ENCODE peak calls at places on chromosome 13, in five cellular contexts. K, I, F, M and Y are unnamed samples.

GRCh38 chr13:23695711-23696512 is 125.7 kb downstream of the TNFRSF19 start:
- DNase-seq in F (no peak), I (peak), K (no peak), M (peak), Y (no peak)

GRCh38 chr13:94280357-94280756 is 199.1 kb downstream of the DCT start:
- DNase-seq in F (no peak), I (no peak), M (no peak), K (no peak), Y (no peak)

GRCh38 chr13:109145631-109146030 is 516.2 kb downstream of the MYO16 start:
- DNase-seq in M (peak), F (peak), K (peak), I (no peak), Y (peak)

GRCh38 chr13:20142019-20142926 is 18.6 kb downstream of the GJA3 start:
- DNase-seq in K (no peak), I (no peak), M (no peak), F (no peak), Y (no peak)

GRCh38 chr13:112510002-112510780 is 77.8 kb downstream of the TUBGCP3 start:
- DNase-seq in M (peak), F (peak), I (no peak), K (peak), Y (peak)

GRCh38 chr13:106041445-106041844 is 494.0 kb downstream of the EFNB2 start:
- DNase-seq in M (no peak), K (no peak), F (no peak), I (no peak), Y (no peak)

GRCh38 chr13:113034451-113035208 is 65.6 kb downstream of the MCF2L start:
- DNase-seq in I (no peak), M (peak), F (peak), K (peak), Y (peak)

GRCh38 chr13:113112893-113113845 is 7.6 kb downstream of the F7 start:
- DNase-seq in K (no peak), M (no peak), I (no peak), F (no peak), Y (no peak)

GRCh38 chr13:46295531-46296464 is 84.1 kb downstream of the LRRC63 start:
- DNase-seq in K (peak), I (no peak), F (no peak), M (peak), Y (peak)

GRCh38 chr13:33284016-33284415 is 1.5 kb downstream of the STARD13 start:
- DNase-seq in I (no peak), F (no peak), K (peak), M (peak), Y (peak)

GRCh38 chr13:23767806-23768205 is 121.4 kb downstream of the MIPEP start:
- DNase-seq in M (no peak), K (no peak), I (no peak), F (no peak), Y (no peak)

GRCh38 chr13:71524245-71525002 is 342.6 kb downstream of the DACH1 start:
- DNase-seq in K (no peak), M (peak), I (no peak), F (no peak), Y (no peak)

GRCh38 chr13:26340812-26341211 is 86.9 kb downstream of the CDK8 start:
- DNase-seq in K (no peak), F (no peak), M (peak), I (no peak), Y (no peak)

GRCh38 chr13:101490400-101491015 is 38.0 kb downstream of the ITGBL1 start:
- DNase-seq in I (no peak), F (peak), M (no peak), K (peak), Y (peak)

GRCh38 chr13:59391696-59392095 is 772.0 kb downstream of the DIAPH3 start:
- DNase-seq in K (peak), F (peak), M (peak), I (no peak), Y (peak)

GRCh38 chr13:112685856-112686255 is 4.0 kb upstream of the ATP11A start:
- DNase-seq in F (no peak), K (no peak), M (no peak), I (no peak), Y (no peak)

GRCh38 chr13:59834801-59835200 is 328.9 kb downstream of the DIAPH3 start:
- DNase-seq in K (peak), F (no peak), I (no peak), M (peak), Y (peak)

GRCh38 chr13:102870677-102871415 is 25.0 kb downstream of the ERCC5 start:
- DNase-seq in I (peak), F (peak), K (peak), M (peak), Y (peak)

GRCh38 chr13:96984061-96984508 is 10.2 kb downstream of the OXGR1 start:
- DNase-seq in M (peak), F (peak), I (no peak), K (peak), Y (no peak)

GRCh38 chr13:39269411-39269810 is 231.2 kb downstream of the NHLRC3 start:
- DNase-seq in I (no peak), F (no peak), K (peak), M (peak), Y (no peak)

GRCh38 chr13:29454931-29455481 is 140.5 kb downstream of the SLC7A1 start:
- DNase-seq in I (no peak), M (peak), K (peak), F (peak), Y (peak)

GRCh38 chr13:67048084-67048792 is 181.9 kb downstream of the PCDH9 start:
- DNase-seq in F (peak), M (peak), I (no peak), K (peak), Y (peak)

GRCh38 chr13:35475960-35476943 is at the start of gene MAB21L1:
- DNase-seq in F (peak), K (peak), I (peak), M (peak), Y (peak)

GRCh38 chr13:49869514-49869913 is 66.6 kb downstream of the SPRYD7 start:
- DNase-seq in M (peak), K (peak), I (no peak), F (peak), Y (peak)

GRCh38 chr13:103303078-103303651 is 236.9 kb upstream of the SLC10A2 start:
- DNase-seq in M (no peak), I (no peak), K (no peak), F (no peak), Y (no peak)

GRCh38 chr13:41411536-41411935 is 45.8 kb upstream of the RGCC start:
- DNase-seq in M (peak), K (peak), I (no peak), F (peak), Y (peak)

GRCh38 chr13:35514801-35515502 is 38.5 kb upstream of the MAB21L1 start:
- DNase-seq in F (no peak), M (no peak), K (no peak), I (no peak), Y (no peak)

GRCh38 chr13:52739468-52740071 is at the start of gene CNMD:
- DNase-seq in M (no peak), I (no peak), K (no peak), F (peak), Y (no peak)
- H3K4me3 ChIP-seq in M (peak), I (peak), K (no peak), F (peak), Y (no peak)

DNA sequence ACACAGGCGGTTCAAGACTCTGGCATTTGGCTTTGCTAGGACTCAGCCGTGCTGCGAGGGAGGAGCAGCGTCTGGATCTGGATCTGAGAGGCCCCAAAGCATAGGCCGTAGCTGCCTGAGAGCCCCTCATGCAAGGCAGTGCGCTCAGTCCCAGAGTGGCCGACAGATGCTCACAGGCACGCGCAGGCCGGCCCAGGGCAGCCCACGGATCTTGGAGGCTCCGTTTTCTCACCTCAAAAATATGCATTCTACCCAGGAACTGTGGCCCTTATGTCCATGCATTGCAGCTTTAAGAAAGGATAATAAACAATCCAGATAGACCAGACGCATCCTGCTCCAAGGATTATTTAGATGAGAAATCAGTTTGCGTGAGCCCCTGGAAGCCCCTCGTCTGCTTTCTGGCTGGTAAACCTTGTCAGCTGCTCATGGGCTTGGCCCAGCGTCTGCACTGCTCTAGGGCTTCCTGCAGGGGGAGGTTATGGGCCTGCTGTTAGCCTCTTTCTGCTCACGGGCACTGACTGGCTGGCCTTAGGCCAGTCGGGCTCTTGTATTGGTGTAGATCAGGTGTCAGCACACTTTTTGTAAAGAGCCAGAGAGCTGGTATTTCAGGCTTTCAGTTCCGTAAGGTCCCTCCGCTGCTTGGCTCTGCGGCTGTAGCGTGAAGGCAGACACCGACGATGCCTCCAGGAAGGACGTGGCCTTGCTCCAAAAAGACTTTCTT is 24.2 kb downstream of the TEX29 start:
- DNase-seq in I (peak), M (peak), F (peak), K (peak), Y (peak)
- TF ChIP-seq CTCF in I (peak), M (peak), F (peak), K (peak), Y (peak)

GRCh38 chr13:95301947-95302386 is 716 bp upstream of the ABCC4 start:
- DNase-seq in F (peak), K (no peak), M (peak), I (no peak), Y (no peak)
- H3K4me3 ChIP-seq in F (peak), K (peak), M (peak), I (peak), Y (peak)

DNA sequence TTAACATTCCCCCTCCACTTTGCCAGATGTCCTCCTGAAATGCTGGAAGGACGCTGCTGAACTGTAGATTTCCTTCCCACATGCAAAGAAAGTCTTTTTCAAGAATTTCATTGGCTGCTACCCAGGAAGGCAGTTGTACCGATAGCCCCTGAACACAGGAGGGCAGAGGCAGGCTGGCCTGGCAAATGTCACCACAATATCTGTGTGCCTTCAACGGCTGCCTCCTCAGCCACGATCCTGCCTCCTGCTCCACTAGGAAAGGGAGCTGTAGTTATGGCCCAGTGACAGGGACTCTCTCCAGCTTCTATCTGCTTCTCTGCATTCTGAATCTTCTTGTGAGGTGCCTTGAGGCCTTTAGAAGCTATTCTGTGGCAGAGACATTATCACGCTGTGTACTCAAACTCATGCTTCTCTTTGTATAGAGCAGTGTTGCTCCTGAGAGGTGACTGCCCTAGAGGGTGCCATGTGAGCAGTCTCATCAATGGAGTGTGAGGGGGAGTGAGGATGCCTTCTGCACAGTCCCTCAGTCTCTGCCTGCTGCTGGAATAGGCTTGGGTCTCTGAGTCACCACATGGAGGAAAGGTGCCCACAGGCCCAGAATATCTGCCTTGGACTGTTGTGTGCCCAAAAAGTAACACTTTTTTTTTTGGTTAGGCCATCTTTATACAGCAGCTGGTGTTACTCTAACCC is 279.8 kb downstream of the DNAJC15 start:
- DNase-seq in I (peak), F (peak), K (peak), M (peak), Y (peak)
- TF ChIP-seq CTCF in I (peak), F (peak), K (peak), M (peak), Y (peak)

DNA sequence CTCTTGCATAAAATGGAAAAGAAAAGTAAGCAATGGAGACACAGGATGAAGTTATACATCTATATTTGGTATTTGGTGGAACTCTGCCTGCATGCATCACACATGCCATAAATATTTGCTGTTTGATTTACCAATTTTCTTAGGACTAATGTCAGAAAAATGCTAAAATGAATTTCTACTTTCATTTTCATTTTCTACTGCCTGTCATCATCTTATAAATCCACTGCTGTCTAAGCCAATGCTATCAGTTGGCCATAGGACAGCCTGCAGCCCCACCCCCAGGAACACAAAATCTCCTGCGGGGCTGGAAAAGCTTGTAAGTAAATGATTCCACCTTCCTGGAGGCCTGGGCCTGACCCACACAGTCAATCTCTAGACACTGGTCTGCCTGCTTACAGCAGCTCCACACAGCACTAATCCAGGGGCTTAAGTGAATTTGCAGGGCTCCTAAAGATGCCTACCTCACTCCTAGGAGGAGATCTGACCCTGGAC is 122.0 kb downstream of the ENOX1 start:
- DNase-seq in M (peak), K (peak), I (no peak), F (peak), Y (peak)
- H3K4me3 ChIP-seq in M (no peak), K (no peak), I (no peak), F (no peak), Y (no peak)

GRCh38 chr13:25217023-25217909 is 45.2 kb upstream of the AMER2 start:
- DNase-seq in I (no peak), F (no peak), M (peak), K (peak), Y (peak)

GRCh38 chr13:25213716-25214115 is 41.6 kb upstream of the AMER2 start:
- DNase-seq in F (no peak), I (no peak), K (no peak), M (no peak), Y (peak)

GRCh38 chr13:25215253-25215575 is 43.1 kb upstream of the AMER2 start:
- DNase-seq in F (no peak), M (no peak), I (no peak), K (peak), Y (no peak)

GRCh38 chr13:25218011-25218410 is 45.9 kb upstream of the AMER2 start:
- DNase-seq in K (no peak), F (no peak), M (no peak), I (no peak), Y (peak)

DNA sequence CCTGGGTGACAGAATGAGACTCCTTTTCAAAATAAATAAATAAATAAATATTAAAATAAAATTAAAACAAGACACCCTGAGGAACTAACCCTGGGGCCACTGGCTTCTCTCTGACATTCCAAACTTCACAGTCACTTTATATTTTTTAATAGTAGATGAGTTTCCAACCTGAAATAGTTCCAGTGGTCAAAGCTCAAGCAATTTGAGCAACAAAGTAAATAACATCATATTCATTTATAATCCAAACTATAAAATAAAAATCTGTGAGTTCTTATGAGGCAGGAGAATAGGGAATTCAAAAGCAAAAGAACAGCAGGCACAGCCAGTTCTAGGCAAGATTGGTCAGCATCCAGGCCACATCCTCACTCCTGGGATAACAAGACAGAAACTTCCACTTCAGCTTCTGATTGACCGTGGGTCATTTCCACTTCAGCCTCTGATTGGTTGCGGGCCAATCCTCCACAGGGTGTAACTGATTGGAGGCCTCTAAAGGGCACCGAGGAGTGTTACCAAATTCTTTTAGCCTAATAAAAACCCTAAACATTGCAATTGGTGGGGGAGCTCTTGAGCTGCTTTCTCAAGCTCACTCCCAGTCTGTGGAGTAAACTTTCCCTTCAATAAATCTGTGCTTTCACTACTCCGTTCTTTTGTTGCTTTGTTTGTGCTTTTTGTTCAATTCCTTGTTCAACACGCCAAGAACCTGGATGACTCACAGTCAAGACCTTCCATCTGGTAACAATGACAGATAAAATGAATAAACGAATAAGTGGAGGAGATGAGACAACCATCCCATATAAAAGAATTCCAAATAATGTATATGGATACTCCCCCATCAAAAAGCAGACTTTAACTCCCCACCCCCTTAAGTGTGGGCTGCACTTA is 42.5 kb upstream of the AMER2 start:
- DNase-seq in M (peak), K (peak), F (no peak), I (peak), Y (peak)
- TF ChIP-seq CTCF in M (peak), K (peak), F (no peak), I (no peak), Y (peak)

DNA sequence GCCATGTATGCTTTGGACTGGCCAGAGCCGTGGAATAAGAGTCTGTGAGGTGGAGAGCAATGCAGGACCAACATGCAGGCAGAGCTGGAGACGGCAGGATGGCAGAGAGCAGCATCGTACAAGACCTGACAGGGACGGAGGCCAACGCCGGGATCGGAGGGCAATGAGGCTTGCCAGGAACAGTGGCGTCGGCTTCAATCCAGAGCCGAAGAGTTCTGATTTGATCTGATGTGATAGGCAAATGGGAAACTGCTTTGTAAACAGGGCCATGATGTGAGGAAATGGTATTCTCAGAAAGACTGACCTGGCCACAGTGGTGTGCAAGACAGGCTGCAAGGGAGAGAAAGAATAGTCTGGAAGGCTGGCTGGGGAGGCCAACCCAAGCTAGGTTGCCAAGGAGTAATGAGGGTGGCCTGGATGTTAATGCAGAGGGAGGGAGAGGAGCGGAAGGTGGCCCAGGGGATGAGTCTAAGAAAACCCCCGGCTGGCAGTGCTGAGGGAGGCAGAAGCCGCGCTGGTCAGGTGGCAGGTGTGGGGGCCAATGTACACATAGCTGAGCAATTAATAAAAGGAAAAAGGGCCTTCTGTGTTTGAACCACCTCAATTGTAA is 26.7 kb downstream of the RCBTB2 start:
- DNase-seq in K (no peak), F (no peak), M (no peak), I (no peak), Y (no peak)
- H3K4me3 ChIP-seq in K (no peak), F (no peak), M (no peak), I (peak), Y (no peak)

DNA sequence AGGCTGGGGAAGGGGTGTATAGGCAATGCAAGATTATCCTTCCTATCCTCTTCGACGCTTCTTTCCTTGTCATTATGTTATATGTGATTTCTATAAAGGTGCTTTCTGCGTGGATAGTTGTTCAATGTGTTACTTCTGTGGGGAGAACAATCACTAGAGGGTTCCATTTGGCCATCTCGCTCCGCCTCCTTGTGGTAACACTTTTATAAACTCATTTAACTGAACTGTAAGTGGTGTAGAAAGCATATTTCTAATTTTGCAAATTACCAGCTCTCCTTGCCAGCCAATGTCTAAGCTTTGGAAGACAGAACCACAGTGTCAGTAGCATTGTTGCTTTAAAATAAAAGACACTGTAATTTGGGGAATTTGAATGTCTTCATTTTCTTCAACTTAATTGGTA is 1093.7 kb upstream of the MIR17HG start:
- DNase-seq in K (no peak), M (no peak), F (no peak), I (no peak), Y (no peak)
- TF ChIP-seq CTCF in K (no peak), M (no peak), F (no peak), I (no peak), Y (no peak)

GRCh38 chr13:52738719-52739467 is 727 bp downstream of the CNMD start:
- DNase-seq in I (no peak), K (no peak), M (peak), F (peak), Y (no peak)
- H3K4me3 ChIP-seq in I (peak), K (no peak), M (peak), F (peak), Y (no peak)

GRCh38 chr13:99355267-99356215 is 48.3 kb upstream of the GPR183 start:
- DNase-seq in K (no peak), F (no peak), I (peak), M (no peak), Y (no peak)

GRCh38 chr13:99353836-99354235 is 46.6 kb upstream of the GPR183 start:
- DNase-seq in I (no peak), M (no peak), K (no peak), F (no peak), Y (peak)

GRCh38 chr13:99352351-99353271 is 45.4 kb upstream of the GPR183 start:
- DNase-seq in F (no peak), M (no peak), K (no peak), I (no peak), Y (no peak)

GRCh38 chr13:99356216-99357089 is 49.3 kb upstream of the GPR183 start:
- DNase-seq in M (peak), F (no peak), K (peak), I (peak), Y (peak)

GRCh38 chr13:99354371-99354951 is 47.3 kb upstream of the GPR183 start:
- DNase-seq in I (no peak), M (no peak), F (no peak), K (no peak), Y (peak)
- TF ChIP-seq CTCF in I (no peak), M (no peak), F (no peak), K (no peak), Y (no peak)